ENCODE peak calls at places on chromosomes 6 and 20, in four cellular contexts. A is heart left ventricle, G is endothelial cell of umbilical vein, N is A673. W is an unnamed sample.
A peak's percentile ranks its signal among the peaks of the same experiment; 100 is the strongest.

GRCh38 chr6:7580927-7581618 is 8.9 kb upstream of the SNRNP48 start:
- DNase-seq in G (no peak), N (no peak), A (no peak), W (no peak)

GRCh38 chr6:163577404-163577803 is 162.9 kb downstream of the QKI start:
- DNase-seq in G (no peak), A (no peak), N (peak; percentile 58), W (no peak)

GRCh38 chr6:75326557-75327258 is 42.1 kb upstream of the TMEM30A start:
- DNase-seq in N (no peak), G (no peak), A (no peak), W (no peak)

GRCh38 chr6:138523347-138524210 is 24.3 kb upstream of the NHSL1 start:
- DNase-seq in G (peak; percentile 32), N (no peak), A (no peak), W (no peak)

GRCh38 chr20:24738981-24739633 is 210.0 kb upstream of the CST7 start:
- DNase-seq in N (no peak), A (no peak), G (no peak), W (no peak)

GRCh38 chr6:28956331-28956730 is 32.5 kb upstream of the TRIM27 start:
- DNase-seq in A (no peak), G (no peak), N (no peak), W (no peak)

GRCh38 chr6:139133733-139134360 is 1.0 kb upstream of the HECA start:
- DNase-seq in G (no peak), N (no peak), A (no peak), W (no peak)

GRCh38 chr6:143333749-143334520 is 116.6 kb downstream of the ADAT2 start:
- DNase-seq in A (no peak), G (no peak), N (no peak), W (no peak)

GRCh38 chr20:1341561-1342265 is 12.8 kb upstream of the SDCBP2 start:
- DNase-seq in A (no peak), N (no peak), G (peak; percentile 66), W (no peak)

GRCh38 chr6:2961971-2962370 is 9.4 kb downstream of the SERPINB6 start:
- DNase-seq in A (no peak), N (no peak), G (no peak), W (no peak)

GRCh38 chr6:31903957-31904356 is 2.1 kb upstream of the ZBTB12 start:
- DNase-seq in G (no peak), A (no peak), N (no peak), W (no peak)

GRCh38 chr6:129707882-129708495 is 2.0 kb downstream of the ARHGAP18 start:
- DNase-seq in A (no peak), G (no peak), N (no peak), W (no peak)
- TF ChIP-seq CTCF in A (no peak), G (no peak), N (no peak), W (no peak)

GRCh38 chr6:91340998-91341397 is 754.1 kb upstream of the MAP3K7 start:
- DNase-seq in G (no peak), A (no peak), N (no peak), W (no peak)
- H3K27ac ChIP-seq in G (no peak overlapping the region), A (no peak overlapping the region), N (no peak overlapping the region), W (no peak overlapping the region)

DNA sequence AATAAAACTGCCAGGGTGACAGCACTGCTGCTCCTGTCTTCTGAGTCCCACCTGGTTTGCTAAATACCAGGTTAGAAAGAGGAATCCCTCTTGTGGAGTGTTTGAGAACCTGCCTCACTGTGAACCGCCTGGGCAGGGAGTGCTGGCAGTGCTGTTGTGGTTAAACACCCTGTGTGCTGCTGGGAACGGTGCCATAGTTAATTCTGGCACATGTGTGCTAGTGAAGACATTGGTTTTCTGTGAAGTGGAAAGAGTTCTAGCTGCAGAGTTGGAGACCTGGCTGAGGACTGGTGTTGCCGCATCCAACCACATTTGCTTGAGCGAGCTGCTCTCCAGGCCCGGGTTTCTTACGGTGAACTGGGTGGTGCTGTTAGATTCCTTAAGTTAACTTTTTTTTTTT is 72.7 kb downstream of the IGF2R start:
- DNase-seq in N (no peak), A (peak; percentile 79), G (no peak), W (peak; percentile 53)
- TF ChIP-seq CTCF in N (no peak), A (no peak), G (no peak), W (peak; percentile 59)

GRCh38 chr6:118187568-118188164 is 280.6 kb downstream of the SLC35F1 start:
- DNase-seq in N (peak; percentile 89), G (no peak), A (peak; percentile 41), W (no peak)

GRCh38 chr6:118188561-118188960 is 281.5 kb downstream of the SLC35F1 start:
- DNase-seq in G (no peak), N (no peak), A (no peak), W (no peak)

GRCh38 chr6:118186676-118187567 is 279.9 kb downstream of the SLC35F1 start:
- DNase-seq in N (peak; percentile 78), G (no peak), A (no peak), W (no peak)
- H3K27ac ChIP-seq in N (peak overlapping the region; percentile 64), G (no peak overlapping the region), A (peak overlapping the region; percentile 19), W (peak overlapping the region; percentile 10)

DNA sequence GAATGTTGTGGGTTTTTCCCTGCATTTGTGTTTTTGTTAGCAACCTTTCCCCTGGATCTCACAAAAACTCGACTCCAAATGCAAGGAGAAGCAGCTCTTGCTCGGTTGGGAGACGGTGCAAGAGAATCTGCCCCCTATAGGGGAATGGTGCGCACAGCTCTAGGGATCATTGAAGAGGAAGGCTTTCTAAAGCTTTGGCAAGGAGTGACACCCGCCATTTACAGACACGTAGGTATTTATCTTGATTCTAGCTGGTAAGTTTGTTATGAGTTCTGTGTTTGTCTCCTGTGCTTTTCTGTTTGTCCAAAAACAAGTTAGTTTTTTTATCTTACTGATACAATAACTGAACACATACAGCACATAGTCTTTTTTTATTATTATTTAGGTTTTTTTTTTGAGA is 3.0 kb downstream of the SLC25A27 start:
- DNase-seq in G (no peak), N (peak; percentile 28), A (no peak), W (no peak)
- TF ChIP-seq CTCF in G (no peak), N (peak; percentile 54), A (peak; percentile 15), W (no peak)

GRCh38 chr20:19129306-19129705 is 83.1 kb upstream of the SLC24A3 start:
- DNase-seq in A (no peak), G (no peak), N (no peak), W (no peak)
- H3K27ac ChIP-seq in A (no peak overlapping the region), G (no peak overlapping the region), N (no peak overlapping the region), W (no peak overlapping the region)